ENCODE peak calls at places on chromosome 15, in five cellular contexts. V is left ventricle myocardium inferior; Z is stimulated activated CD4-positive, alpha-beta T cell treated with anti-CD3 and anti-CD28 coated beads, TNF-alpha, amount 100 ng/mL, for 48 hours; H is endothelial cell; G is fibroblast of pulmonary artery. Y is an unnamed sample.
A peak's percentile ranks its signal among the peaks of the same experiment; 100 is the strongest.

GRCh38 chr15:92069308-92070244 is 216.1 kb downstream of the SLCO3A1 start:
- DNase-seq in V (peak; percentile 38), Z (peak; percentile 14), H (no peak), G (peak; percentile 76), Y (no peak)

GRCh38 chr15:49247556-49248102 is 77.6 kb downstream of the GALK2 start:
- DNase-seq in V (no peak), Z (no peak), H (no peak), G (no peak), Y (no peak)

GRCh38 chr15:40693904-40694705 is 869 bp upstream of the RAD51 start:
- DNase-seq in V (no peak), Z (no peak), H (no peak), G (peak; percentile 3), Y (peak; percentile 30)

GRCh38 chr15:69463182-69463756 is 10.7 kb downstream of the RPLP1 start:
- DNase-seq in V (no peak), Z (no peak), H (no peak), G (no peak), Y (no peak)

GRCh38 chr15:78984041-78984440 is 39.2 kb upstream of the CTSH start:
- DNase-seq in V (no peak), Z (no peak), H (no peak), G (no peak), Y (no peak)

GRCh38 chr15:76336254-76337046 is at the start of gene ISL2:
- DNase-seq in V (no peak), Z (peak; percentile 66), H (peak; percentile 78), G (peak; percentile 89), Y (no peak)

GRCh38 chr15:56759450-56759845 is 26.1 kb upstream of the ZNF280D start:
- DNase-seq in V (peak; percentile 46), Z (no peak), H (no peak), G (peak; percentile 93), Y (no peak)

GRCh38 chr15:31023841-31024240 is 32.4 kb upstream of the MTMR10 start:
- DNase-seq in V (no peak), Z (no peak), H (no peak), G (no peak), Y (no peak)

GRCh38 chr15:55630921-55631320 is 42.8 kb upstream of the PYGO1 start:
- DNase-seq in V (no peak), Z (no peak), H (no peak), G (no peak), Y (no peak)

GRCh38 chr15:84023636-84024035 is 211.9 kb upstream of the GOLGA6L4 start:
- DNase-seq in V (no peak), Z (no peak), H (peak; percentile 33), G (peak; percentile 66), Y (peak; percentile 42)

GRCh38 chr15:60529332-60529731 is 50.4 kb upstream of the ICE2 start:
- DNase-seq in V (no peak), Z (no peak), H (no peak), G (no peak), Y (no peak)

GRCh38 chr15:40217166-40217785 is 21.6 kb upstream of the PAK6 start:
- DNase-seq in V (no peak), Z (no peak), H (peak; percentile 61), G (peak; percentile 80), Y (no peak)

GRCh38 chr15:51227967-51228783 is 110.2 kb downstream of the CYP19A1 start:
- DNase-seq in V (no peak), Z (peak; percentile 6), H (no peak), G (peak; percentile 81), Y (no peak)

GRCh38 chr15:65354835-65355172 is 23.0 kb downstream of the IGDCC3 start:
- DNase-seq in V (no peak), Z (no peak), H (no peak), G (no peak), Y (no peak)

GRCh38 chr15:65051266-65051665 is 6.1 kb downstream of the SLC51B start:
- DNase-seq in V (no peak), Z (no peak), H (no peak), G (no peak), Y (peak; percentile 13)

GRCh38 chr15:69595009-69595825 is 142.6 kb downstream of the RPLP1 start:
- DNase-seq in V (peak; percentile 80), Z (no peak), H (no peak), G (no peak), Y (no peak)

GRCh38 chr15:64622410-64623260 is 152.8 kb downstream of the RBPMS2 start:
- DNase-seq in V (no peak), Z (no peak), H (no peak), G (no peak), Y (no peak)

GRCh38 chr15:63985221-63986184 is 60.8 kb downstream of the DAPK2 start:
- DNase-seq in V (peak; percentile 83), Z (no peak), H (no peak), G (no peak), Y (peak; percentile 32)

GRCh38 chr15:29872716-29873115 is 50.4 kb upstream of the TJP1 start:
- DNase-seq in V (no peak), Z (no peak), H (no peak), G (no peak), Y (no peak)

GRCh38 chr15:55513125-55513524 is 5.1 kb upstream of the DNAAF4 start:
- DNase-seq in V (no peak), Z (no peak), H (no peak), G (no peak), Y (no peak)

GRCh38 chr15:89490081-89490480 is 6.3 kb downstream of the RHCG start:
- DNase-seq in V (no peak), Z (no peak), H (no peak), G (no peak), Y (no peak)

GRCh38 chr15:31211353-31211752 is 109.8 kb upstream of the TRPM1 start:
- DNase-seq in V (no peak), Z (no peak), H (no peak), G (no peak), Y (no peak)